ENCODE peak calls at places on chromosomes 5 and 9, in seven cellular contexts. R is cardiac fibroblast, F is LoVo, L is EL, S is NCI-H1048, M is NCI-H1436, U is omental fat pad. Y is an unnamed sample.
A peak's percentile ranks its signal among the peaks of the same experiment; 100 is the strongest.

GRCh38 chr9:35650341-35651158 is at the start of gene SIT1:
- DNase-seq in U (no peak), L (no peak), M (peak; percentile 50), F (no peak), R (no peak), S (no peak), Y (no peak)

GRCh38 chr9:123940721-123941534 is 11.0 kb upstream of the DENND1A start:
- DNase-seq in L (no peak), U (no peak), S (no peak), R (no peak), M (no peak), F (no peak), Y (no peak)

GRCh38 chr9:105126233-105126632 is 118.2 kb upstream of the SLC44A1 start:
- DNase-seq in M (no peak), F (no peak), R (no peak), L (peak; percentile 11), S (no peak), U (no peak), Y (no peak)

GRCh38 chr9:35859310-35859994 is 10.7 kb downstream of the OR13J1 start:
- DNase-seq in U (no peak), R (peak; percentile 11), S (no peak), M (no peak), L (peak; percentile 13), F (no peak), Y (no peak)

GRCh38 chr5:68303038-68303738 is 87.6 kb downstream of the PIK3R1 start:
- DNase-seq in R (peak; percentile 53), L (no peak), F (no peak), U (no peak), M (no peak), S (no peak), Y (no peak)

GRCh38 chr9:107633375-107633774 is 143.8 kb upstream of the KLF4 start:
- DNase-seq in M (no peak), U (no peak), L (no peak), R (no peak), S (no peak), F (no peak), Y (no peak)

GRCh38 chr5:18466731-18467130 is 832.5 kb downstream of the TAF11L14 start:
- DNase-seq in U (no peak), L (no peak), M (no peak), R (no peak), F (no peak), S (no peak), Y (no peak)

GRCh38 chr9:71806916-71807315 is 38.6 kb upstream of the CEMIP2 start:
- DNase-seq in L (peak; percentile 67), S (peak; percentile 65), M (peak; percentile 66), U (no peak), R (peak; percentile 79), F (peak; percentile 80), Y (peak; percentile 56)

GRCh38 chr5:103569313-103570060 is 6.9 kb upstream of the NUDT12 start:
- DNase-seq in U (no peak), L (peak; percentile 1), F (peak; percentile 67), S (no peak), R (peak; percentile 12), M (peak; percentile 9), Y (no peak)